ENCODE peak calls at places on chromosomes 5 and 9, in five cellular contexts. P is fibroblast of villous mesenchyme, C is fibroblast of lung, N is mucosa of descending colon, K is tibial nerve. Z is an unnamed sample.

GRCh38 chr5:80153586-80154126 is 102.2 kb downstream of the SERINC5 start:
- DNase-seq in N (no peak), K (no peak), C (no peak), P (no peak), Z (no peak)

GRCh38 chr5:79689541-79690466 is at the start of gene CMYA5:
- DNase-seq in P (peak), C (peak), K (peak), N (no peak), Z (peak)

GRCh38 chr5:125151150-125151932 is 404.9 kb upstream of the ZNF608 start:
- DNase-seq in C (no peak), P (no peak), K (no peak), N (no peak), Z (no peak)

GRCh38 chr5:33271606-33272005 is 169.2 kb upstream of the TARS1 start:
- DNase-seq in K (no peak), N (no peak), P (no peak), C (peak), Z (peak)

GRCh38 chr9:35729700-35730485 is 2.1 kb downstream of the TLN1 start:
- DNase-seq in K (peak), N (peak), C (peak), P (peak), Z (peak)

GRCh38 chr5:93430139-93430538 is 150.9 kb downstream of the NR2F1-AS1 start:
- DNase-seq in P (no peak), C (no peak), N (no peak), K (no peak), Z (no peak)

GRCh38 chr5:16140944-16141343 is 38.6 kb downstream of the MARCHF11 start:
- DNase-seq in C (no peak), P (no peak), N (no peak), K (no peak), Z (no peak)

GRCh38 chr9:107158321-107158720 is 124.8 kb upstream of the RAD23B start:
- DNase-seq in P (peak), C (peak), K (no peak), N (no peak), Z (peak)

GRCh38 chr5:83035373-83036170 is 41.6 kb downstream of the TMEM167A start:
- DNase-seq in K (no peak), P (no peak), C (no peak), N (no peak), Z (no peak)

GRCh38 chr9:125398243-125398642 is 136.6 kb downstream of the GAPVD1 start:
- DNase-seq in N (no peak), P (no peak), K (no peak), C (no peak), Z (no peak)

GRCh38 chr5:157478726-157479125 is 18.7 kb downstream of the NIPAL4 start:
- DNase-seq in C (no peak), P (no peak), K (no peak), N (no peak), Z (no peak)

GRCh38 chr5:109404428-109404960 is 5.3 kb downstream of the PJA2 start:
- DNase-seq in N (no peak), P (no peak), C (no peak), K (no peak), Z (no peak)

GRCh38 chr5:1960595-1961303 is 78.0 kb upstream of the IRX4 start:
- DNase-seq in N (no peak), C (no peak), K (no peak), P (no peak), Z (no peak)

GRCh38 chr5:152092580-152092979 is 167.9 kb upstream of the GLRA1 start:
- DNase-seq in N (no peak), C (peak), P (no peak), K (no peak), Z (no peak)

GRCh38 chr5:152503206-152503605 is 98.1 kb upstream of the NMUR2 start:
- DNase-seq in K (no peak), P (no peak), C (no peak), N (no peak), Z (no peak)

GRCh38 chr5:113202904-113203716 is 226.5 kb downstream of the DCP2 start:
- DNase-seq in K (no peak), C (peak), P (peak), N (no peak), Z (peak)

GRCh38 chr9:78023003-78023741 is 8.4 kb downstream of the GNAQ start:
- DNase-seq in C (peak), P (peak), K (no peak), N (no peak), Z (peak)

GRCh38 chr9:95552814-95553546 is 36.2 kb upstream of the PTCH1 start:
- DNase-seq in C (no peak), K (peak), P (no peak), N (no peak), Z (peak)

GRCh38 chr5:83249156-83249555 is 171.8 kb downstream of the XRCC4 start:
- DNase-seq in P (no peak), C (no peak), K (no peak), N (no peak), Z (no peak)

GRCh38 chr5:10396552-10396951 is 43.1 kb downstream of the MARCHF6 start:
- DNase-seq in P (no peak), K (no peak), C (no peak), N (no peak), Z (no peak)

GRCh38 chr5:26553079-26553478 is 485.3 kb downstream of the CDH9 start:
- DNase-seq in P (no peak), K (no peak), N (no peak), C (peak), Z (no peak)

GRCh38 chr9:124257865-124258764 is at the start of gene NEK6:
- DNase-seq in C (peak), P (peak), K (no peak), N (peak), Z (no peak)

GRCh38 chr5:475704-476101 is 32.7 kb downstream of the EXOC3 start:
- DNase-seq in C (no peak), N (peak), K (no peak), P (no peak), Z (no peak)

GRCh38 chr5:135364416-135365262 is 34.4 kb downstream of the MACROH2A1 start:
- DNase-seq in P (no peak), K (no peak), C (no peak), N (no peak), Z (no peak)

GRCh38 chr5:5332287-5332686 is 90.2 kb upstream of the ICE1 start:
- DNase-seq in P (no peak), N (no peak), K (no peak), C (no peak), Z (no peak)

GRCh38 chr5:84494453-84494852 is 109.8 kb upstream of the EDIL3 start:
- DNase-seq in K (no peak), C (peak), N (no peak), P (peak), Z (peak)

GRCh38 chr5:68467208-68467607 is 251.7 kb downstream of the PIK3R1 start:
- DNase-seq in P (no peak), C (no peak), K (no peak), N (no peak), Z (no peak)

GRCh38 chr5:68465934-68466551 is 250.5 kb downstream of the PIK3R1 start:
- DNase-seq in N (no peak), C (no peak), K (no peak), P (no peak), Z (no peak)

GRCh38 chr5:68465133-68465532 is 249.6 kb downstream of the PIK3R1 start:
- DNase-seq in N (no peak), K (no peak), C (no peak), P (no peak), Z (no peak)

GRCh38 chr5:68467791-68468190 is 252.2 kb downstream of the PIK3R1 start:
- DNase-seq in P (no peak), C (no peak), K (no peak), N (peak), Z (no peak)

GRCh38 chr5:68464424-68464823 is 248.9 kb downstream of the PIK3R1 start:
- DNase-seq in K (no peak), N (peak), P (peak), C (peak), Z (peak)
- TF ChIP-seq CTCF in K (no peak), N (no peak), P (no peak), C (no peak), Z (no peak)

GRCh38 chr9:105457560-105458294 is 9.9 kb downstream of the FSD1L start:
- DNase-seq in P (no peak), C (no peak), K (no peak), N (no peak), Z (no peak)
- H3K4me3 ChIP-seq in P (no peak), C (no peak), K (no peak), N (no peak), Z (no peak)

DNA sequence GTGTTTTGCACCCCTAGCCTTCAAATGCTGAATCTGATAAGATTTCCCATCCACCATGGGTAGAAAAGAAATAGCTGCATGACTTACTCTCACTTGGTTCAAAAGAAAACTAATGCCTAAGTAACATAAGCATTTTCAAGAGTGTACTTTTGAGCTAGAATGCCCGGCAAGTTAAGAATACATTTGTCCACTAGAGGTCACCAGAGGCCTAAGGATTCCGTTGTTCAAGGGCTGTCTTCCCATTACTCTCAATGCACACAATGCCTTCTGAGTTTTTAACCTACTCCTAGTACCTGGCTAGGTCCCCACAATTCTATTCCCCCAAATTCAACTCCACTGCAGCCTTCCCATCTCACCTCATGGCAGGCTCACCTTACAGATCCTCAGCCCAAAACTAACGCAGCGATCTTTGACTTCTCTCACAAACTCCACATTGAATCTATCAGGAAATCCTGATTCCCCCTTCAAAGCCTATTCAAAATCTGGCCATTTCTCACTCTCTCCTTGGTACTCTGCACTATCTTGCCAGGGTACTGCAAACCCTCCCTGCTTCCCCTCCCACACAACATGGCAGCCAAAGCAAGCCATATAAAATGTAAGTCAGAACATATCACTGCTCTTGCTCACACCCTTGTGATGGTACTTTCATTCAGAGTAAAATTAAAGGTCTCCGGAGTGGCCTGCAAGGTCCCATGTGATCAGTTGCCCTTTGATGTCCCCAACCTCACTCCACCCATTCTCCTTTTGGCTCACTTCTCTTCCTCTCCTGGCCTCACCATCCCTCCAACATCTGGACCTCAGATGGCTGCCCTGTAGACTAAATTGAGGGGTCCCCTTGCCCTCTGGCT is 13.4 kb downstream of the OXCT1 start:
- DNase-seq in P (peak), N (no peak), K (peak), C (peak), Z (peak)
- TF ChIP-seq CTCF in P (peak), N (peak), K (peak), C (peak), Z (peak)

DNA sequence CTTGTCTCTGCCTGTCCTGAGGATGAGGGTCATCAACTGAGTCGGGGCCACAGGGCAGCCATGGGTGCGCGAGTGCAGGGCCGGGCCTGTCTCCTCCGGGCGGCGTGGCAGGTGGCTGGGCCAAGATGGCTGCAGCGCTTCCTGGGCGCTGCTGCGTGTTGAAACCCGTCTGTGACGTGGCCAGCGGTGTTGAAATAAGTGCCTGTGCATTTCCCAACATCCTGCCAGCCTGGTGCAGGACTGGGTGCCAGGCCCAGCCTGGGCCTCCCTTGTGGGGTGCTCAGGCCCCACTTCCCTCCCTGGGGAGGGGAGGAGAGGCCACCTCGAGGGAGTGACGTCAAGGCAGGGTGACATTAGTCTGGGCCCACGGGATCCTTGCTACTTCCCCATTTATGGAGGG is 45.5 kb downstream of the RXRA start:
- DNase-seq in K (peak), C (no peak), N (peak), P (peak), Z (no peak)
- H3K4me3 ChIP-seq in K (no peak), C (no peak), N (no peak), P (no peak), Z (no peak)

GRCh38 chr9:104766025-104766424 is 2.1 kb downstream of the NIPSNAP3B start:
- DNase-seq in P (no peak), K (no peak), C (no peak), N (no peak), Z (no peak)

GRCh38 chr9:104767507-104767906 is 3.6 kb downstream of the NIPSNAP3B start:
- DNase-seq in P (no peak), K (no peak), N (no peak), C (no peak), Z (no peak)

GRCh38 chr9:104772707-104773106 is 8.8 kb downstream of the NIPSNAP3B start:
- DNase-seq in C (no peak), K (no peak), N (no peak), P (peak), Z (peak)

GRCh38 chr9:104773118-104773517 is 9.2 kb downstream of the NIPSNAP3B start:
- DNase-seq in C (no peak), K (no peak), P (no peak), N (no peak), Z (no peak)

GRCh38 chr9:104769655-104770054 is 5.7 kb downstream of the NIPSNAP3B start:
- DNase-seq in P (no peak), C (no peak), K (no peak), N (no peak), Z (no peak)
- TF ChIP-seq CTCF in P (no peak), C (no peak), K (no peak), N (no peak), Z (no peak)